ENCODE peak calls at places on chromosomes 16 and 17, in seven cellular contexts. U is endodermal cell; B is adrenal gland; V is Right ventricle myocardium superior; E is left colon; N is glutamatergic neuron; C is CD4-positive, alpha-beta memory T cell. F is an unnamed sample.

GRCh38 chr17:9140550-9141422 is 119.5 kb downstream of the NTN1 start:
- DNase-seq in U (no peak), B (no peak), V (no peak), E (no peak), N (no peak), C (no peak), F (no peak)

GRCh38 chr17:30271102-30271501 is 20.6 kb downstream of the BLMH start:
- DNase-seq in U (no peak), B (peak; percentile 63), V (no peak), E (no peak), N (no peak), C (no peak), F (no peak)

GRCh38 chr16:50298591-50299507 is 32.5 kb downstream of the ADCY7 start:
- DNase-seq in U (peak; percentile 30), B (no peak), V (peak; percentile 22), E (peak; percentile 21), N (no peak), C (no peak), F (no peak)

GRCh38 chr16:85139888-85140339 is 27.6 kb upstream of the CIBAR2 start:
- DNase-seq in U (no peak), B (no peak), V (no peak), E (no peak), N (no peak), C (no peak), F (no peak)

GRCh38 chr17:27993723-27994310 is 48.7 kb upstream of the NLK start:
- DNase-seq in U (no peak), B (no peak), V (no peak), E (no peak), N (no peak), C (no peak), F (no peak)

GRCh38 chr17:20302191-20302917 is 165.0 kb downstream of the LGALS9B start:
- DNase-seq in U (peak; percentile 37), B (no peak), V (no peak), E (no peak), N (no peak), C (no peak), F (no peak)

GRCh38 chr17:27455914-27456680 is at the start of gene KSR1:
- DNase-seq in U (peak; percentile 96), B (peak; percentile 83), V (peak; percentile 89), E (peak; percentile 80), N (peak; percentile 92), C (peak; percentile 82), F (peak; percentile 80)

GRCh38 chr17:60173304-60173807 is 23.6 kb downstream of the CA4 start:
- DNase-seq in U (peak; percentile 39), B (no peak), V (no peak), E (no peak), N (no peak), C (no peak), F (no peak)

GRCh38 chr17:80948961-80949450 is 42.6 kb upstream of the CHMP6 start:
- DNase-seq in U (no peak), B (no peak), V (peak; percentile 23), E (peak; percentile 14), N (peak; percentile 19), C (no peak), F (no peak)

GRCh38 chr16:54123766-54124165 is 162.8 kb downstream of the IRX3 start:
- DNase-seq in U (no peak), B (no peak), V (no peak), E (no peak), N (no peak), C (no peak), F (no peak)

GRCh38 chr16:29738514-29738913 is 7.3 kb downstream of the C16orf54 start:
- DNase-seq in U (no peak), B (no peak), V (no peak), E (no peak), N (no peak), C (peak; percentile 86), F (no peak)

GRCh38 chr17:12765544-12765943 is 23.8 kb upstream of the ARHGAP44 start:
- DNase-seq in U (no peak), B (no peak), V (no peak), E (no peak), N (no peak), C (no peak), F (peak; percentile 47)

GRCh38 chr17:81020767-81021497 is 14.0 kb upstream of the BAIAP2 start:
- DNase-seq in U (no peak), B (no peak), V (peak; percentile 83), E (peak; percentile 84), N (no peak), C (no peak), F (peak; percentile 43)

GRCh38 chr17:44348234-44348987 is 3.3 kb downstream of the GRN start:
- DNase-seq in U (no peak), B (no peak), V (no peak), E (peak; percentile 43), N (no peak), C (no peak), F (no peak)

GRCh38 chr16:61948414-61948813 is 87.8 kb downstream of the CDH8 start:
- DNase-seq in U (no peak), B (no peak), V (no peak), E (no peak), N (no peak), C (no peak), F (no peak)

F was measured in small intestine.